ENCODE peak calls at places on chromosomes 16 and 17, in seven cellular contexts. Q, K, D, L, Z, E and Y are unnamed samples.

GRCh38 chr17:79843917-79844815 is 4.9 kb upstream of the CBX4 start:
- DNase-seq in Q (no peak), K (no peak), D (peak), L (no peak), Z (peak), E (peak), Y (no peak)

GRCh38 chr16:47777191-47777590 is 316.1 kb downstream of the PHKB start:
- DNase-seq in Q (no peak), K (no peak), D (no peak), L (no peak), Z (peak), E (no peak), Y (no peak)

GRCh38 chr17:45904886-45905285 is 10.5 kb downstream of the MAPT start:
- DNase-seq in Q (no peak), K (no peak), D (no peak), L (no peak), Z (no peak), E (peak), Y (no peak)

GRCh38 chr17:28978016-28978415 is 26.7 kb upstream of the PHF12 start:
- DNase-seq in Q (no peak), K (no peak), D (no peak), L (no peak), Z (no peak), E (no peak), Y (no peak)

GRCh38 chr16:47986031-47986430 is 169.8 kb downstream of the ABCC12 start:
- DNase-seq in Q (no peak), K (no peak), D (no peak), L (no peak), Z (no peak), E (peak), Y (no peak)

GRCh38 chr16:79607587-79607986 is 7.0 kb upstream of the MAF start:
- DNase-seq in Q (no peak), K (no peak), D (no peak), L (no peak), Z (peak), E (no peak), Y (no peak)

GRCh38 chr17:68498479-68499326 is 13.5 kb upstream of the PRKAR1A start:
- DNase-seq in Q (no peak), K (no peak), D (peak), L (no peak), Z (peak), E (no peak), Y (no peak)

GRCh38 chr16:10200823-10201571 is 18.8 kb upstream of the GRIN2A start:
- DNase-seq in Q (no peak), K (no peak), D (no peak), L (no peak), Z (no peak), E (no peak), Y (no peak)

GRCh38 chr17:78204387-78205123 is 9.5 kb upstream of the BIRC5 start:
- DNase-seq in Q (no peak), K (no peak), D (no peak), L (no peak), Z (no peak), E (no peak), Y (no peak)

GRCh38 chr16:85473909-85474640 is 139.0 kb upstream of the GSE1 start:
- DNase-seq in Q (no peak), K (no peak), D (no peak), L (no peak), Z (peak), E (no peak), Y (no peak)

GRCh38 chr16:11006666-11007065 is 62.3 kb downstream of the CLEC16A start:
- DNase-seq in Q (no peak), K (no peak), D (no peak), L (no peak), Z (no peak), E (no peak), Y (no peak)

GRCh38 chr16:495127-495748 is 32.3 kb upstream of the CAPN15 start:
- DNase-seq in Q (no peak), K (no peak), D (no peak), L (peak), Z (peak), E (peak), Y (no peak)

GRCh38 chr16:78490847-78491246 is 391.4 kb downstream of the WWOX start:
- DNase-seq in Q (no peak), K (no peak), D (no peak), L (no peak), Z (no peak), E (no peak), Y (no peak)

GRCh38 chr16:67025151-67025550 is 3.8 kb upstream of the CBFB start:
- DNase-seq in Q (no peak), K (peak), D (peak), L (no peak), Z (no peak), E (no peak), Y (no peak)

GRCh38 chr16:49698931-49699715 is 156.8 kb downstream of the ZNF423 start:
- DNase-seq in Q (no peak), K (no peak), D (no peak), L (no peak), Z (no peak), E (no peak), Y (no peak)

GRCh38 chr16:1542166-1542500 is 8.7 kb downstream of the TMEM204 start:
- DNase-seq in Q (no peak), K (no peak), D (no peak), L (no peak), Z (no peak), E (no peak), Y (no peak)

GRCh38 chr16:85354623-85355514 is 242.6 kb upstream of the CIBAR2 start:
- DNase-seq in Q (no peak), K (no peak), D (peak), L (peak), Z (peak), E (no peak), Y (no peak)

GRCh38 chr16:85781685-85782370 is 17.5 kb downstream of the EMC8 start:
- DNase-seq in Q (no peak), K (no peak), D (peak), L (no peak), Z (peak), E (no peak), Y (no peak)

GRCh38 chr17:28282596-28282995 is 36.4 kb upstream of the TMEM97 start:
- DNase-seq in Q (no peak), K (peak), D (no peak), L (peak), Z (peak), E (no peak), Y (no peak)

GRCh38 chr17:78127240-78127887 is 1.2 kb downstream of the TMC6 start:
- DNase-seq in Q (no peak), K (peak), D (peak), L (no peak), Z (no peak), E (no peak), Y (peak)

GRCh38 chr17:11986939-11987329 is 10.3 kb downstream of the ZNF18 start:
- DNase-seq in Q (no peak), K (no peak), D (no peak), L (peak), Z (peak), E (no peak), Y (no peak)

GRCh38 chr17:72284806-72285205 is 164.0 kb downstream of the SOX9 start:
- DNase-seq in Q (no peak), K (no peak), D (no peak), L (no peak), Z (no peak), E (no peak), Y (no peak)

GRCh38 chr16:60203525-60204124 is 1469.5 kb upstream of the GOT2 start:
- DNase-seq in Q (no peak), K (no peak), D (no peak), L (no peak), Z (peak), E (no peak), Y (no peak)

GRCh38 chr16:17313085-17313611 is 157.6 kb downstream of the XYLT1 start:
- DNase-seq in Q (no peak), K (no peak), D (no peak), L (no peak), Z (peak), E (no peak), Y (no peak)

GRCh38 chr16:3023415-3023668 is 400 bp downstream of the HCFC1R1 start:
- DNase-seq in Q (no peak), K (no peak), D (no peak), L (no peak), Z (peak), E (no peak), Y (no peak)

DNA sequence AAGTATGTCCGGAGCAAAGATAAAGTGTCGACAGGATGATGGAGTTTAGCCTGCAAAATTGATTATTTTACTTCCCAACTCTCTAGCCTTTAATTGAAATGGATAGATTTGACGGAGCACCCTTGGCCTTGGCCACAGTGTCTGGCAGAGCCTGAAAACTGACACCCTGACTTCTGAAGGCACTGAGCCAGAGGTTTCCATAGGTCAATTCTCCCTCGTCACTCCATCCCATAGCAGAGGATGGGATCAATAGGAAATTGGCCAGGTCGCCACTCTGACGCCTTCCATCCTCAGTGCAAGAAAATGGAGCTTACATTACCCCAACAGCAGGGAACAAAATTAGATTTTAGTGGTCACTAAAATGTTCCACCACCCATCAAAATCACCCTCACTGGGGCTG is 90.4 kb upstream of the CDH11 start:
- DNase-seq in Q (no peak), K (no peak), D (no peak), L (no peak), Z (no peak), E (no peak), Y (no peak)
- TF ChIP-seq CTCF in Q (no peak), K (no peak), D (no peak), L (no peak), Z (no peak), E (no peak), Y (no peak)

GRCh38 chr17:36674278-36674650 is 72.9 kb downstream of the MRM1 start:
- DNase-seq in Q (no peak), K (peak), D (no peak), L (no peak), Z (no peak), E (no peak), Y (no peak)

GRCh38 chr17:36671144-36671543 is 69.8 kb downstream of the MRM1 start:
- DNase-seq in Q (no peak), K (no peak), D (no peak), L (no peak), Z (no peak), E (no peak), Y (no peak)

GRCh38 chr17:36673637-36674277 is 72.4 kb downstream of the MRM1 start:
- DNase-seq in Q (no peak), K (peak), D (no peak), L (no peak), Z (no peak), E (no peak), Y (no peak)

GRCh38 chr17:36675250-36675649 is 73.9 kb downstream of the MRM1 start:
- DNase-seq in Q (no peak), K (peak), D (no peak), L (no peak), Z (no peak), E (no peak), Y (no peak)

DNA sequence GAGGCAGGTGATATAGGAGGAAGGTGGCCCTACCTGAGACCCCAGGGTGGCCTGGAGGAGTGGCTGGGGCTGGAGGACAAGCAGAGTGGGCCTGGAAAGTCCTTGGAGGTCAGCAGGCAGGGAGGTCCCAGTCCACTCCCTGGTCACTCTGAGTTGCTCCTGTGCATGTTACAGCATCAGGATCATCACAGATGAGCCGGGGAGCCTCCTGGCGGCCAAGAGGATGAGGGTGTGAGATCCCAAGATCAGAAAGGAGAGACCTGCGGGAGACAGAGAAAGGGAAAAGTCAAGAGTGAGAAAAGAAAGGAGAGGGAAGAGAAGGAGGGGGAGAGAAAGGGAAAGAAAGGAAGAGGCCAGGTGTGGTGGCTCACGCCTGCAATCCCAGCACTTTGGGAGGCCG is 71.7 kb downstream of the MRM1 start:
- DNase-seq in Q (no peak), K (no peak), D (no peak), L (no peak), Z (no peak), E (no peak), Y (no peak)
- TF ChIP-seq CTCF in Q (no peak), K (no peak), D (no peak), L (no peak), Z (no peak), E (no peak), Y (no peak)

DNA sequence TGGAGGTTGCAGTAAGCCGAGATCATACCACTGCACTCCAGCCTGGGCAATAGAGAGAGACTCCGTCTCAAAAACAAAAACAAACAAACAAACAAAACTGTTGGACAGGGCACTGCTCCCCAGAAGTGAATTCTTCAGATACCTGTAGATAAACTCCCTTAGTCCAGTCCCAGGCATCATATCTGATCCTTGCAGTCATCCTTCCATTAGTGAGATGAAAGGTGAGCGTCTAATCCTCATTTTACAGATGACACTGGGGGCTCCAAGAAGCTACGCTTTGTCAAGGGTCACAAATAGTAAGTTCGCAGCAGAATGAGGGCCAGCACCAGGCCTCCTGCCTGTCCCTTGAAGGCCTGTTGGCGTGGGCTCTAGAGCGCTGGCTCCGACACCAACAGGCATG is 102.0 kb downstream of the OR1D5 start:
- DNase-seq in Q (no peak), K (no peak), D (no peak), L (no peak), Z (no peak), E (no peak), Y (no peak)
- TF ChIP-seq CTCF in Q (no peak), K (no peak), D (no peak), L (no peak), Z (no peak), E (no peak), Y (no peak)

GRCh38 chr16:56519459-56520250 is at the start of gene BBS2:
- DNase-seq in Q (no peak), K (peak), D (peak), L (peak), Z (peak), E (peak), Y (peak)
- TF ChIP-seq CTCF in Q (peak), K (no peak), D (no peak), L (no peak), Z (no peak), E (no peak), Y (no peak)

DNA sequence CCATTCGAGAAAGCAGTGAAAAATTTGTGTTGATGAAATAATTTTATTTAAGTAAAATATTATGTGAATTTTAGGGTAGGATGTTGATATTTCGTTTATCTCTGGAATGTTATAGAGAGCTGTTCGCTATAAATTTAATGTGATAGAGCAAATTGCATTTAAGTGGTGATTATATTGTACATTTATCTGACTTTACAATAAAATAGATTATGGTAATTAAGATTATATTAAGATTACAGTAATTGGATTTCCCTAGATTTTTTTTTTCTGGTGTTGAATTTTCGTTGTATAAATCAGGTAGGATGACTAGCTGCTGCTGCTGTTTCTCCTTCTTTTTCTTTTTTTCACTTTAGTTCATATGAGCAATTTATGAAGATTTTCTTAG is 71.0 kb downstream of the AATF start:
- DNase-seq in Q (no peak), K (no peak), D (no peak), L (no peak), Z (no peak), E (no peak), Y (no peak)
- TF ChIP-seq CTCF in Q (no peak), K (no peak), D (no peak), L (no peak), Z (no peak), E (no peak), Y (no peak)

GRCh38 chr16:9033125-9033830 is 58.2 kb upstream of the HAPSTR1 start:
- DNase-seq in Q (no peak), K (no peak), D (no peak), L (no peak), Z (peak), E (peak), Y (no peak)

GRCh38 chr16:9039208-9039607 is 52.2 kb upstream of the HAPSTR1 start:
- DNase-seq in Q (no peak), K (no peak), D (no peak), L (no peak), Z (peak), E (no peak), Y (no peak)

GRCh38 chr16:9035986-9036385 is 55.5 kb upstream of the HAPSTR1 start:
- DNase-seq in Q (no peak), K (no peak), D (no peak), L (no peak), Z (no peak), E (no peak), Y (no peak)

DNA sequence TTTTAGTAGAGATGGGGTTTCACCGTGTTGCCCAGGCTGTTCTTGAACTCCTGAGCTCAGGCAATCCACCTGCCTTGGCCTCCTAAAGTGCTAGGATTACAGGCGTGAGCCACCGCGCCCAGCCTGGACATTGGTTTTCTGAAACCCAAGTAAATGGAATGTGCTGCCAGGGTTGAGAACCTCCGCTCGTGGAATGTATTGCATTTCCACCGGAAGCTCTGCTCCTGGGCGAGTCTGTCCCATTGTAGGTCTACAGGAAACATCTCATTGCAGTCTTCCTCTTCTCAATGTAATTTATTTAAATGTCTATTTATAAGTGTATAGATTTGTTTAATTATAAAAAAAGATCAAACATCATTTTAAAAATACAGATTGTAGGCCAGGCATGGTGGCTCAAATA is 57.4 kb upstream of the HAPSTR1 start:
- DNase-seq in Q (no peak), K (no peak), D (no peak), L (no peak), Z (no peak), E (no peak), Y (no peak)
- TF ChIP-seq CTCF in Q (no peak), K (no peak), D (no peak), L (no peak), Z (no peak), E (no peak), Y (no peak)

GRCh38 chr17:56674401-56674925 is 81.0 kb downstream of the NOG start:
- DNase-seq in Q (no peak), K (no peak), D (no peak), L (no peak), Z (no peak), E (no peak), Y (no peak)

GRCh38 chr17:56679148-56679766 is 85.8 kb downstream of the NOG start:
- DNase-seq in Q (no peak), K (no peak), D (no peak), L (no peak), Z (peak), E (no peak), Y (no peak)

GRCh38 chr17:56675876-56676660 is 82.6 kb downstream of the NOG start:
- DNase-seq in Q (no peak), K (no peak), D (no peak), L (no peak), Z (no peak), E (no peak), Y (no peak)

GRCh38 chr17:56678249-56679144 is 85.0 kb downstream of the NOG start:
- DNase-seq in Q (no peak), K (no peak), D (no peak), L (no peak), Z (peak), E (no peak), Y (no peak)

GRCh38 chr17:56676807-56677206 is 83.3 kb downstream of the NOG start:
- DNase-seq in Q (no peak), K (no peak), D (no peak), L (no peak), Z (no peak), E (no peak), Y (no peak)
- TF ChIP-seq CTCF in Q (no peak), K (no peak), D (no peak), L (peak), Z (peak), E (no peak), Y (no peak)